ENCODE peak calls at places on chromosome 2, in four cellular contexts. A, Y, H and X are unnamed samples.

GRCh38 chr2:141440072-141440635 is 690.7 kb downstream of the LRP1B start:
- DNase-seq in A (no peak), Y (no peak), H (no peak), X (no peak)

GRCh38 chr2:213376644-213377043 is 92.4 kb downstream of the SPAG16 start:
- DNase-seq in A (no peak), Y (no peak), H (no peak), X (no peak)

GRCh38 chr2:218396688-218397501 is 2.8 kb upstream of the CTDSP1 start:
- DNase-seq in A (peak), Y (peak), H (peak), X (no peak)

GRCh38 chr2:104867351-104868080 is 13.6 kb downstream of the POU3F3 start:
- DNase-seq in A (no peak), Y (no peak), H (no peak), X (no peak)

GRCh38 chr2:220504890-220505564 is 877.6 kb downstream of the SLC4A3 start:
- DNase-seq in A (peak), Y (no peak), H (peak), X (no peak)

GRCh38 chr2:55482186-55482945 is 37.2 kb upstream of the CFAP36 start:
- DNase-seq in A (no peak), Y (no peak), H (peak), X (no peak)

GRCh38 chr2:17515652-17516051 is 2.6 kb downstream of the RAD51AP2 start:
- DNase-seq in A (no peak), Y (no peak), H (no peak), X (no peak)

GRCh38 chr2:176088048-176088936 is 4.2 kb upstream of the HOXD13 start:
- DNase-seq in A (peak), Y (no peak), H (peak), X (peak)